ENCODE peak calls at places on chromosome 22, in five cellular contexts. L is stimulated activated naive CD4-positive, alpha-beta T cell; I is T-helper 17 cell; K is GM19239; X is T-helper 2 cell. E is an unnamed sample.
A peak's percentile ranks its signal among the peaks of the same experiment; 100 is the strongest.

GRCh38 chr22:37898441-37899181 is 7.5 kb upstream of the MICALL1 start:
- DNase-seq in X (no peak), I (no peak), L (no peak), K (no peak), E (peak; percentile 59)

GRCh38 chr22:39206491-39206890 is 38.3 kb downstream of the PDGFB start:
- DNase-seq in K (no peak), X (no peak), I (no peak), L (no peak), E (no peak)

GRCh38 chr22:49011379-49011768 is 816.3 kb downstream of the BRD1 start:
- DNase-seq in I (no peak), L (no peak), K (no peak), X (no peak), E (no peak)

GRCh38 chr22:46312056-46312455 is 15.4 kb downstream of the GTSE1 start:
- DNase-seq in L (no peak), X (no peak), K (no peak), I (no peak), E (no peak)

GRCh38 chr22:31210830-31211503 is 1.1 kb upstream of the LIMK2 start:
- DNase-seq in I (no peak), K (no peak), X (peak; percentile 10), L (no peak), E (no peak)

GRCh38 chr22:34330432-34330831 is 410.2 kb upstream of the LARGE1 start:
- DNase-seq in K (no peak), I (no peak), X (no peak), L (no peak), E (no peak)

GRCh38 chr22:46056169-46057041 is 79.4 kb upstream of the WNT7B start:
- DNase-seq in X (no peak), K (no peak), I (no peak), L (no peak), E (peak; percentile 37)

GRCh38 chr22:41286639-41287091 is 678 bp upstream of the RANGAP1 start:
- DNase-seq in I (peak; percentile 26), K (no peak), X (no peak), L (peak; percentile 56), E (peak; percentile 7)

GRCh38 chr22:39362271-39362670 is 12.5 kb downstream of the SYNGR1 start:
- DNase-seq in K (no peak), L (no peak), X (no peak), I (no peak), E (no peak)

GRCh38 chr22:31020334-31020733 is 51.3 kb downstream of the TUG1 start:
- DNase-seq in I (no peak), K (no peak), X (no peak), L (no peak), E (no peak)

GRCh38 chr22:18060646-18061620 is 16.9 kb upstream of the PEX26 start:
- DNase-seq in I (no peak), L (no peak), K (no peak), X (no peak), E (no peak)

GRCh38 chr22:35173655-35174054 is 83.6 kb upstream of the HMGXB4 start:
- DNase-seq in K (no peak), I (no peak), L (no peak), X (no peak), E (no peak)

GRCh38 chr22:23054531-23055257 is 15.6 kb upstream of the GNAZ start:
- DNase-seq in K (no peak), I (no peak), L (no peak), X (no peak), E (no peak)

GRCh38 chr22:47063606-47064005 is 301.2 kb downstream of the TBC1D22A start:
- DNase-seq in K (no peak), L (no peak), X (no peak), I (no peak), E (no peak)

GRCh38 chr22:49300241-49300640 is 527.4 kb downstream of the BRD1 start:
- DNase-seq in K (no peak), L (no peak), X (no peak), I (no peak), E (peak; percentile 25)

GRCh38 chr22:23418159-23418788 is 161.8 kb downstream of the IGLL1 start:
- DNase-seq in I (no peak), X (no peak), L (no peak), K (no peak), E (no peak)

GRCh38 chr22:26134654-26135330 is 34.5 kb upstream of the SEZ6L start:
- DNase-seq in X (no peak), K (no peak), L (no peak), I (no peak), E (no peak)

GRCh38 chr22:45997077-45997774 is 20.3 kb upstream of the WNT7B start:
- DNase-seq in L (no peak), I (no peak), X (no peak), K (no peak), E (peak; percentile 91)

GRCh38 chr22:24106385-24107381 is 74.6 kb upstream of the SUSD2 start:
- DNase-seq in K (peak; percentile 31), I (peak; percentile 18), X (peak; percentile 7), L (peak; percentile 5), E (no peak)

GRCh38 chr22:30127749-30128166 is 47.5 kb downstream of the HORMAD2 start:
- DNase-seq in X (no peak), K (no peak), I (no peak), L (no peak), E (no peak)

GRCh38 chr22:49330421-49331222 is 497.1 kb downstream of the BRD1 start:
- DNase-seq in I (no peak), L (no peak), X (no peak), K (no peak), E (no peak)

GRCh38 chr22:28023774-28024173 is 104.7 kb upstream of the PITPNB start:
- DNase-seq in I (no peak), L (no peak), K (no peak), X (no peak), E (peak; percentile 8)

GRCh38 chr22:19488884-19489843 is 9.4 kb downstream of the CDC45 start:
- DNase-seq in L (no peak), X (no peak), I (no peak), K (no peak), E (no peak)

GRCh38 chr22:36585841-36586240 is 56.9 kb upstream of the EIF3D start:
- DNase-seq in K (no peak), X (no peak), L (no peak), I (no peak), E (no peak)

GRCh38 chr22:45218974-45219373 is 21.7 kb downstream of the KIAA0930 start:
- DNase-seq in I (no peak), L (no peak), K (peak; percentile 41), X (no peak), E (no peak)

GRCh38 chr22:43616645-43617044 is 195.5 kb downstream of the EFCAB6 start:
- DNase-seq in I (no peak), K (no peak), X (no peak), L (no peak), E (no peak)

GRCh38 chr22:39303358-39303757 is 16.1 kb downstream of the RPL3 start:
- DNase-seq in K (no peak), I (no peak), L (no peak), X (no peak), E (no peak)

GRCh38 chr22:43633631-43634030 is 178.5 kb downstream of the EFCAB6 start:
- DNase-seq in I (no peak), L (no peak), X (no peak), K (no peak), E (no peak)

GRCh38 chr22:33274214-33274828 is 216.1 kb upstream of the SYN3 start:
- DNase-seq in X (no peak), I (no peak), L (no peak), K (no peak), E (no peak)

GRCh38 chr22:43955883-43956286 is 643 bp downstream of the SAMM50 start:
- DNase-seq in K (no peak), L (no peak), I (no peak), X (peak; percentile 2), E (no peak)

GRCh38 chr22:46373166-46373565 is 37.7 kb downstream of the TRMU start:
- DNase-seq in L (no peak), I (no peak), X (peak; percentile 30), K (no peak), E (no peak)

GRCh38 chr22:48060266-48060665 is 1297.8 kb downstream of the TBC1D22A start:
- DNase-seq in K (no peak), L (no peak), I (no peak), X (no peak), E (no peak)

GRCh38 chr22:34010259-34010658 is 90.0 kb upstream of the LARGE1 start:
- DNase-seq in K (no peak), X (no peak), I (no peak), L (no peak), E (no peak)

GRCh38 chr22:44024288-44024908 is at the start of gene PARVB:
- DNase-seq in X (no peak), I (no peak), L (no peak), K (no peak), E (peak; percentile 48)

GRCh38 chr22:36612458-36612857 is 83.5 kb upstream of the EIF3D start:
- DNase-seq in I (no peak), L (no peak), X (no peak), K (no peak), E (no peak)